ENCODE peak calls at places on chromosome 20, in ten cellular contexts. Q, S, P, U, J, V, B, A, E and H are unnamed samples.

GRCh38 chr20:10674684-10675455 is 1.1 kb upstream of the JAG1 start:
- DNase-seq in E (no peak), J (peak; percentile 84), S (peak; percentile 86), Q (peak; percentile 66), P (peak; percentile 94), V (peak; percentile 84), A (peak; percentile 80), U (peak; percentile 90), B (peak; percentile 91), H (no peak)

GRCh38 chr20:10635476-10636208 is 38.2 kb downstream of the JAG1 start:
- DNase-seq in Q (no peak), V (no peak), S (peak; percentile 18), B (no peak), E (no peak), U (no peak), A (no peak), P (no peak), J (no peak), H (no peak)

GRCh38 chr20:62624325-62624690 is 18.0 kb upstream of the SLCO4A1 start:
- DNase-seq in P (peak; percentile 67), J (no peak), S (no peak), A (no peak), E (no peak), Q (no peak), U (no peak), B (no peak), V (peak; percentile 71), H (no peak)

GRCh38 chr20:47382746-47383145 is 26.2 kb upstream of the ZMYND8 start:
- DNase-seq in P (peak; percentile 7), Q (no peak), S (no peak), B (no peak), V (no peak), U (no peak), E (no peak), A (no peak), J (no peak), H (no peak)

GRCh38 chr20:50817776-50818172 is 22.9 kb downstream of the BCAS4 start:
- DNase-seq in B (no peak), J (no peak), U (no peak), V (no peak), P (no peak), Q (no peak), A (no peak), E (peak; percentile 69), S (no peak), H (no peak)

GRCh38 chr20:10857362-10858070 is 183.7 kb upstream of the JAG1 start:
- DNase-seq in E (no peak), U (no peak), B (no peak), J (no peak), P (no peak), A (peak; percentile 59), V (no peak), Q (peak; percentile 60), S (peak; percentile 75), H (no peak)

GRCh38 chr20:4972506-4973251 is 28.6 kb downstream of the SLC23A2 start:
- DNase-seq in S (no peak), V (no peak), B (no peak), Q (no peak), U (no peak), P (no peak), E (no peak), A (no peak), J (no peak), H (no peak)

GRCh38 chr20:4962257-4962855 is 39.0 kb downstream of the SLC23A2 start:
- DNase-seq in B (no peak), P (no peak), Q (no peak), A (no peak), S (no peak), U (no peak), E (peak; percentile 53), V (no peak), J (no peak), H (no peak)

GRCh38 chr20:298755-299391 is 1.5 kb downstream of the ZCCHC3 start:
- DNase-seq in P (no peak), U (no peak), E (no peak), S (peak; percentile 54), B (no peak), J (no peak), V (no peak), A (peak; percentile 20), Q (no peak), H (no peak)

DNA sequence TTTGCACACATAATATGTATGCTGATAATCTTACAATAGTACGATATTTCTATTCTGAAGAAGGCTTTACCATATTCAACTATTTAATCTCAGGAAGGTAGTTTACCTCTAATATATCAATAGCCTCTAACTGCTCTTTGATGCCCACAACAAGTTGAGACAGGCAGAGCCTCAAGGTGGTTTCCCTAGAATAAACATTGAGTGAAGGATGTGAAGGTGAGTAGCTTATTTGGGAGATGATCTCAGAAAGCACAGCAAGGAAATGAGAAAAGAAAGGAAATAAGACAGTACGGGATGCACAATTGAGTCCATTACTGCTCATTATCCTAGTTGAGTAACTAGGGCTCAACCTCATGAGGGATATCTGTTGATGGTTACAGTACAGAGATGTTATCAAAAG is 638.4 kb downstream of the MAFB start:
- DNase-seq in S (no peak), P (no peak), U (no peak), V (no peak), B (no peak), E (no peak), Q (no peak), J (no peak), A (no peak), H (no peak)
- H3K9me3 ChIP-seq in S (no peaks in the 10 kb centered on the region), P (no peaks in the 10 kb centered on the region), U (no peaks in the 10 kb centered on the region), V (no peaks in the 10 kb centered on the region), B (no peaks in the 10 kb centered on the region), E (no peaks in the 10 kb centered on the region), Q (no peaks in the 10 kb centered on the region), J (no peaks in the 10 kb centered on the region), A (no peaks in the 10 kb centered on the region), H (no peaks in the 10 kb centered on the region)

DNA sequence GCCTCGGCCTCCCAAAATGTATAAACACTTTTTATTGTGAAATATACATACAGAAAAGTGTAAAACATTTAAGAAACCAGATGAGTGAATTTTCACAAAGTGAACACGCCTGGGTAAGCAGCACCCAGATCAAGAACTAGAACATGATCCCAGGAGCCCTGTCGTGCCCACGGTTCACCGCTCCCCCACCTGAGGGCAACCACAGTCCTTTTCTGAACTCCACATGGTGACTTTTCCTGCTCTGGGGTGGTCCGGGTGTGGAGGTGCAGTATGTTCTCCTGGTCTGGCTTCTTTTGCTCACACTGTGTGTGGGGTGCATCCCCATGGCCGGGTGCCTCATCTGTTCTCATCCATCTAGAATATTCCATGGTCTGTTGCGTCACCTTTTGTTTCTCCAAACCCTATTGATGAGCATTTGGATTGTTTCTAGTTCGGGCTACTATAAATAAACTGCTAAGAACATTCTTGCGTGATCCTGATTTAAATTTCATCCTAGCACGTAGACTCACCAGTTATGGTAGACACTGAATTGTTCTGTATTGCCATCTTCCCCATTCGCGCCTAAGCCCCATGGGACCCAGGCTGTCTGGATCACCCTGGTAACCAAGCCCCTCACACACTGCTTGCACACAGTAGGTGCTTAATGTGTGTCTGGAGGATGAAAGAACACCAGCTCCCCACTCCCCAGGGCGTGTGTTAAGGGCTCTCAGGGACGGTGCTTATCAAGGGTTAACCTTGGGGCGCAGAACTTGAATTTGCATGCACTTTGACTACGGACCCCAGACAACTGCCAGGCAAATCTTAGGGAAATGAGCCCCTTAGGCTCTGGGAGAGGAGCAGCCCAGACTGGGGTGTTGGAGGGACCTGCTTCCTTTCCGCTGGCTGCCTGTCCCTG is 56.2 kb downstream of the CTCFL start:
- DNase-seq in J (no peak), V (no peak), Q (no peak), E (no peak), A (no peak), U (no peak), S (no peak), P (peak; percentile 23), B (peak; percentile 56), H (no peak)
- H3K27ac ChIP-seq in J (peak overlapping the region; percentile 58), V (no peak overlapping the region), Q (no peak overlapping the region), E (no peak overlapping the region), A (no peak overlapping the region), U (no peak overlapping the region), S (no peak overlapping the region), P (peak overlapping the region; percentile 91), B (peak overlapping the region; percentile 85), H (no peak overlapping the region)

GRCh38 chr20:57445774-57446173 is 54.6 kb downstream of the RBM38 start:
- DNase-seq in V (no peak), J (no peak), A (no peak), S (no peak), B (no peak), Q (no peak), U (no peak), E (no peak), P (no peak), H (no peak)
- H3K4me3 ChIP-seq in V (no peak overlapping the region), J (no peak overlapping the region), A (no peak overlapping the region), S (no peak overlapping the region), B (no peak overlapping the region), Q (no peak overlapping the region), U (no peak overlapping the region), E (no peak overlapping the region), P (no peak overlapping the region), H (no peak overlapping the region)

GRCh38 chr20:59586613-59587012 is 17.7 kb upstream of the PHACTR3 start:
- DNase-seq in V (no peak), E (no peak), P (no peak), Q (no peak), B (no peak), A (no peak), S (no peak), U (no peak), J (no peak), H (no peak)

GRCh38 chr20:59584278-59584925 is 19.9 kb upstream of the PHACTR3 start:
- DNase-seq in P (peak; percentile 28), S (no peak), B (peak; percentile 45), V (no peak), Q (no peak), U (no peak), J (no peak), A (no peak), E (no peak), H (no peak)

GRCh38 chr20:59583428-59584277 is 20.7 kb upstream of the PHACTR3 start:
- DNase-seq in Q (no peak), V (peak; percentile 29), A (no peak), S (peak; percentile 65), E (no peak), B (peak; percentile 76), P (peak; percentile 90), U (no peak), J (peak; percentile 74), H (no peak)

GRCh38 chr20:59587570-59587969 is 16.8 kb upstream of the PHACTR3 start:
- DNase-seq in B (no peak), P (no peak), J (no peak), E (no peak), V (no peak), S (no peak), U (no peak), A (no peak), Q (no peak), H (no peak)

DNA sequence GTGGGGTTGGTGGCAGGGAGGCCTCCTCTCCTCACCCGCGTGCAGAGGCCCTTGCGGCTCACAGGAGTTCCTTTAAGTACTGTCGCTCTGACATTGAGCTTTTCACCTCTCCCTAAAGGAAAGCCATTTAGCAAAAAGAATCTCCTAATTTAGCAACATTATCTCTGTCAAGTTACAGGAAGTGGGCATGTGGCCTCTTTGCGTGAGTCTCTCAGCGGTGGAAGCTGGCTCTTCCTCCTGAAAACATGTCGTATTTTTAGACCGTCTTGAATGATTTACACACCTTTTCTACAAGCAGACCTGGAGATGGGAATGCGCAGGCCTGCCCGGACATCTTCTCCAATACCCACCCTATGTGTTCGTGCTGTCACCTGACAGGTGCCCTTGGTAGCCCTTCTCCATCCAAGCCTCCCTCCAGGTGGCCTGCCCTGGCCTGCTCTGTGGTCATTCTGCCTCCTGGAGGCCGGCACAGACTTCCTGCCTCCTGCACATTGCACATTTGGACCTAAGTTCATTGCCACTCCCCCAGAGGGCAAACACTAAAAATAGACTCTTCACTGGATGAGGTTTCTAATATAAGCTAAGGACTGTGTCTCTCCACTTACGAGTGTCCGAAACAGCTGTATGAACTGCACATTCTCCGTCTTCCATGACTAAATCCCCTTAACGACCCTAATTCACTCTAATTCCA is 18.5 kb upstream of the PHACTR3 start:
- DNase-seq in A (no peak), E (no peak), Q (no peak), P (peak; percentile 39), J (no peak), V (no peak), B (no peak), S (no peak), U (no peak), H (no peak)
- H3K9me3 ChIP-seq in A (peaks cover 7% of the 10 kb centered on the region), E (no peaks in the 10 kb centered on the region), Q (peaks cover 3% of the 10 kb centered on the region), P (no peaks in the 10 kb centered on the region), J (peaks cover 8% of the 10 kb centered on the region), V (no peaks in the 10 kb centered on the region), B (peaks cover 3% of the 10 kb centered on the region), S (no peaks in the 10 kb centered on the region), U (no peaks in the 10 kb centered on the region), H (no peaks in the 10 kb centered on the region)